ENCODE peak calls at places on chromosome 2, in four cellular contexts. D, Y, A and R are unnamed samples. For H3K4me1, the result is how much of the 10 kb centered on the place peaks cover.

GRCh38 chr2:113138428-113139322 is 11.3 kb downstream of the IL1RN start:
- DNase-seq in D (peak), Y (no peak), A (peak), R (peak)

GRCh38 chr2:101146535-101146934 is 4.6 kb downstream of the TBC1D8 start:
- DNase-seq in D (no peak), Y (no peak), A (no peak), R (no peak)

GRCh38 chr2:210477496-210477895 is 937 bp upstream of the LANCL1 start:
- DNase-seq in D (peak), Y (no peak), A (no peak), R (peak)

GRCh38 chr2:26614205-26615128 is 26.7 kb downstream of the CIB4 start:
- DNase-seq in D (no peak), Y (peak), A (no peak), R (no peak)

GRCh38 chr2:142037744-142038143 is 93.1 kb downstream of the LRP1B start:
- DNase-seq in D (peak), Y (no peak), A (no peak), R (peak)

GRCh38 chr2:45782968-45783367 is 131.5 kb downstream of the PRKCE start:
- DNase-seq in D (no peak), Y (no peak), A (no peak), R (no peak)

GRCh38 chr2:51919395-51919794 is 887.5 kb upstream of the NRXN1 start:
- DNase-seq in D (no peak), Y (no peak), A (no peak), R (no peak)

GRCh38 chr2:64692401-64692800 is 38.7 kb upstream of the SERTAD2 start:
- DNase-seq in D (no peak), Y (no peak), A (no peak), R (no peak)

GRCh38 chr2:177291701-177292100 is 27.2 kb upstream of the NFE2L2 start:
- DNase-seq in D (no peak), Y (no peak), A (no peak), R (no peak)

GRCh38 chr2:21054011-21054410 is 10.1 kb upstream of the APOB start:
- DNase-seq in D (no peak), Y (no peak), A (no peak), R (no peak)

GRCh38 chr2:177529166-177529565 is 136.6 kb downstream of the AGPS start:
- DNase-seq in D (no peak), Y (no peak), A (no peak), R (peak)

GRCh38 chr2:73406996-73407395 is 21.4 kb downstream of the ALMS1 start:
- DNase-seq in D (no peak), Y (no peak), A (no peak), R (no peak)

GRCh38 chr2:74414913-74415761 is 6.3 kb downstream of the C2orf81 start:
- DNase-seq in D (no peak), Y (peak), A (no peak), R (peak)
- H3K4me3 ChIP-seq in D (no peak), Y (peak), A (no peak), R (no peak)

GRCh38 chr2:37215255-37215654 is 16.1 kb downstream of the CEBPZ start:
- DNase-seq in D (no peak), Y (no peak), A (no peak), R (no peak)

GRCh38 chr2:37211212-37211611 is 14.9 kb downstream of the CEBPZOS start:
- DNase-seq in D (no peak), Y (no peak), A (no peak), R (no peak)

DNA sequence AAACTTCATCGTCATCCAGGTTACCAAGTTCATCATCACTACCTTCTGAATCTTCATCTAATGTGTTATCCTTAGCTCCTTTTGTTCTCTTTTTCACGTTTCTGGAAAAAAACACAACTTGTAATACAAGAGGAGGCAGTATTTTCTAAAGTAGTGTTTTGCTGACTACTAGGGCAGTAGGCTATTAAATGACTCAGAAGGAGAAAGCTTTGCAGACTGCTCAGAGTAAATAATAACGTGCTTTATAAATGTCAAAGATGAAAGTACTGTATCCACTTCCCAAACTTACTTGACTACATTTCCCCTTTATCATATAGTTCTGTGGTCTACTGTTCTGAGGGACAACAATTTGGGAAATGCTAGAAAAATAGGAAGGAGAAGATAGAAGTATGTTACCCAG is 15.6 kb downstream of the CEBPZOS start:
- DNase-seq in D (no peak), Y (no peak), A (no peak), R (no peak)
- TF ChIP-seq CTCF in D (no peak), Y (no peak), A (no peak), R (no peak)

GRCh38 chr2:37653805-37654378 is 17.6 kb downstream of the CDC42EP3 start:
- DNase-seq in D (no peak), Y (no peak), A (peak), R (no peak)
- H3K4me1 ChIP-seq in D (under half), Y (half or more), A (half or more), R (under half)

GRCh38 chr2:74416721-74417120 is 4.7 kb downstream of the C2orf81 start:
- DNase-seq in D (no peak), Y (no peak), A (no peak), R (no peak)

GRCh38 chr2:74415762-74416395 is 5.5 kb downstream of the C2orf81 start:
- DNase-seq in D (no peak), Y (no peak), A (no peak), R (peak)

GRCh38 chr2:74413001-74413698 is 8.3 kb downstream of the C2orf81 start:
- DNase-seq in D (peak), Y (no peak), A (no peak), R (no peak)

GRCh38 chr2:74417763-74418162 is 3.7 kb downstream of the C2orf81 start:
- DNase-seq in D (no peak), Y (no peak), A (no peak), R (no peak)

DNA sequence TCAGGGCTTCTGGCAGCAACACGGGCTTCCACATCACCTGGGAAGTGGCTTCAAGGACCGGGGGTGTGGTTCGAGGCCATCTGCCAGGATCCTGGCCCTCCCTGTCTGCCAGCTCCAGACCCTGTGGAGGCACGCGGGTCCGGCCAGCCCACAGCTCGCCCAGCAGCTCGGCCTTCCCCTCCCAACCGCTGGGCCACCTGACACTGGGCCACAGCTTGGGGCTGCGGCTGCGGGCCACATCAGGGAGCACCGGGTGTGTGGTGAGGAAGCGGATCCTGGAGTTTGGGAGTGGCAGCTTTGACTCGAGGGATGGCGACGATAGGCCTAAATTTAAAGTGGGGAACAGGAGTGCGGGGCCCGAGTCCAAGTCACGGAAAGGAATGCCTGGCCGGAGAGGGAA is 6.9 kb downstream of the C2orf81 start:
- DNase-seq in D (no peak), Y (no peak), A (no peak), R (peak)
- H3K4me3 ChIP-seq in D (no peak), Y (peak), A (no peak), R (no peak)

DNA sequence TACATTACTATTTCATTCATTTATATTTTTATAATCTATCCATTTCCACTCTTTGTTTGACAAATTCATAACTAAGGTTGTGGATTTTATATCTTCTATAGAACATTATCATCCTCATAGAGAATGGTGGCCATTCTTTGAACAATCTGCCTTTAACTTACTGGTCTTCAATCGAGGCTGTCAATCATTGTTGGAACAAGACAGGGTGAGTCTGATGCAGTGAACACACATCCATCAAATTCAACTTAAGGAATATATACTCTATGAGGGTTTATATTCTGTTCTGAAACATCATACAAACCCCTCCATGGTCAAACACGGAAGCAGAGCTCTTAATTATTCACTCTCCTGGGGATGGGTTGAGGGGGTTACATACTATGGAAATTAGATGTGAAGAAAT is 28.3 kb upstream of the KLF7 start:
- DNase-seq in D (no peak), Y (no peak), A (no peak), R (no peak)
- TF ChIP-seq CTCF in D (no peak), Y (no peak), A (no peak), R (no peak)

GRCh38 chr2:24317491-24317920 is 42.8 kb downstream of the ITSN2 start:
- DNase-seq in D (no peak), Y (no peak), A (no peak), R (no peak)

GRCh38 chr2:24313744-24314632 is 46.3 kb downstream of the ITSN2 start:
- DNase-seq in D (no peak), Y (no peak), A (no peak), R (no peak)

GRCh38 chr2:24315669-24316068 is 44.7 kb downstream of the ITSN2 start:
- DNase-seq in D (no peak), Y (no peak), A (peak), R (peak)
- H3K4me1 ChIP-seq in D (under half), Y (under half), A (under half), R (under half)

GRCh38 chr2:187466129-187466792 is 18.2 kb upstream of the CALCRL start:
- DNase-seq in D (no peak), Y (no peak), A (no peak), R (no peak)

GRCh38 chr2:187459242-187459641 is 11.2 kb upstream of the CALCRL start:
- DNase-seq in D (no peak), Y (no peak), A (no peak), R (no peak)

GRCh38 chr2:187462839-187463238 is 14.8 kb upstream of the CALCRL start:
- DNase-seq in D (no peak), Y (no peak), A (no peak), R (no peak)

GRCh38 chr2:187461294-187462261 is 13.5 kb upstream of the CALCRL start:
- DNase-seq in D (peak), Y (no peak), A (no peak), R (peak)
- H3K4me3 ChIP-seq in D (peak), Y (no peak), A (no peak), R (no peak)

GRCh38 chr2:238524584-238524983 is 97.9 kb downstream of the ASB1 start:
- DNase-seq in D (no peak), Y (no peak), A (no peak), R (no peak)

GRCh38 chr2:238521002-238521401 is 94.3 kb downstream of the ASB1 start:
- DNase-seq in D (no peak), Y (no peak), A (no peak), R (no peak)

GRCh38 chr2:238525990-238526389 is 99.3 kb downstream of the ASB1 start:
- DNase-seq in D (no peak), Y (no peak), A (no peak), R (no peak)

GRCh38 chr2:238521870-238522269 is 95.1 kb downstream of the ASB1 start:
- DNase-seq in D (no peak), Y (no peak), A (no peak), R (no peak)

GRCh38 chr2:238523158-238524110 is 96.7 kb downstream of the ASB1 start:
- DNase-seq in D (peak), Y (no peak), A (no peak), R (peak)
- TF ChIP-seq CTCF in D (peak), Y (no peak), A (no peak), R (peak)